ENCODE peak calls at places on chromosomes 12 and 14, in ten cellular contexts. Q is AG04450, E is osteoblast, I is cardiac fibroblast, N is H1, V is hepatocyte, D is ascending aorta, P is choroid plexus epithelial cell, U is BE2C, M is IMR-90. F is an unnamed sample.

GRCh38 chr12:67681145-67681778 is 32.7 kb downstream of the DYRK2 start:
- DNase-seq in Q (peak), E (peak), I (peak), N (no peak), V (peak), D (no peak), P (peak), U (no peak), M (peak), F (peak)

GRCh38 chr14:70707138-70708038 is 65.7 kb downstream of the TTC9 start:
- DNase-seq in Q (no peak), E (peak), I (peak), N (no peak), V (peak), D (no peak), P (peak), U (no peak), M (peak), F (peak)

GRCh38 chr14:55580401-55581010 is 499 bp downstream of the KTN1 start:
- DNase-seq in Q (no peak), E (peak), I (peak), N (no peak), V (peak), D (no peak), P (no peak), U (peak), M (no peak), F (no peak)

GRCh38 chr12:120713861-120714482 is 3.7 kb downstream of the UNC119B start:
- DNase-seq in Q (peak), E (peak), I (peak), N (no peak), V (peak), D (no peak), P (peak), U (peak), M (peak), F (peak)

GRCh38 chr14:25411933-25412757 is 362.2 kb upstream of the STXBP6 start:
- DNase-seq in Q (no peak), E (peak), I (peak), N (no peak), V (peak), D (no peak), P (peak), U (no peak), M (no peak), F (peak)

GRCh38 chr12:46903058-46903457 is 77.3 kb upstream of the SLC38A4 start:
- DNase-seq in Q (no peak), E (no peak), I (no peak), N (no peak), V (no peak), D (no peak), P (no peak), U (no peak), M (no peak), F (no peak)

GRCh38 chr12:123714302-123714627 is 2.1 kb downstream of the ATP6V0A2 start:
- DNase-seq in Q (no peak), E (no peak), I (no peak), N (no peak), V (no peak), D (no peak), P (no peak), U (no peak), M (no peak), F (no peak)

GRCh38 chr12:14260011-14260993 is 105.2 kb upstream of the ATF7IP start:
- DNase-seq in Q (peak), E (peak), I (peak), N (peak), V (peak), D (peak), P (peak), U (no peak), M (peak), F (peak)

GRCh38 chr14:72830786-72831583 is 62.9 kb downstream of the DPF3 start:
- DNase-seq in Q (no peak), E (no peak), I (peak), N (no peak), V (peak), D (no peak), P (peak), U (no peak), M (no peak), F (peak)

GRCh38 chr14:72796935-72797334 is 97.0 kb downstream of the DPF3 start:
- DNase-seq in Q (no peak), E (no peak), I (no peak), N (no peak), V (no peak), D (no peak), P (no peak), U (no peak), M (no peak), F (no peak)

GRCh38 chr12:8678661-8679111 is 16.1 kb upstream of the MFAP5 start:
- DNase-seq in Q (no peak), E (no peak), I (no peak), N (no peak), V (peak), D (no peak), P (peak), U (no peak), M (no peak), F (peak)

GRCh38 chr14:50067723-50068495 is 48.5 kb downstream of the VCPKMT start:
- DNase-seq in Q (no peak), E (peak), I (peak), N (no peak), V (no peak), D (no peak), P (peak), U (no peak), M (peak), F (peak)

GRCh38 chr12:990649-991349 is at the start of gene ERC1:
- DNase-seq in Q (peak), E (peak), I (peak), N (no peak), V (peak), D (peak), P (peak), U (peak), M (peak), F (peak)

GRCh38 chr14:105118646-105119409 is 49.7 kb downstream of the JAG2 start:
- DNase-seq in Q (no peak), E (peak), I (no peak), N (no peak), V (peak), D (no peak), P (no peak), U (no peak), M (no peak), F (no peak)

GRCh38 chr12:88132387-88132786 is 9.5 kb downstream of the CEP290 start:
- DNase-seq in Q (no peak), E (no peak), I (no peak), N (no peak), V (no peak), D (no peak), P (no peak), U (no peak), M (no peak), F (no peak)

GRCh38 chr12:62933871-62934798 is 815 bp downstream of the PPM1H start:
- DNase-seq in Q (no peak), E (peak), I (peak), N (no peak), V (peak), D (no peak), P (no peak), U (peak), M (peak), F (peak)

GRCh38 chr12:121581681-121582439 is 1.0 kb upstream of the KDM2B start:
- DNase-seq in Q (no peak), E (peak), I (peak), N (no peak), V (no peak), D (no peak), P (peak), U (peak), M (peak), F (peak)

GRCh38 chr12:25648460-25648859 is 95.4 kb upstream of the LMNTD1 start:
- DNase-seq in Q (peak), E (peak), I (peak), N (peak), V (peak), D (no peak), P (peak), U (peak), M (peak), F (peak)

GRCh38 chr12:29693962-29694361 is 89.8 kb downstream of the TMTC1 start:
- DNase-seq in Q (no peak), E (no peak), I (no peak), N (no peak), V (no peak), D (no peak), P (no peak), U (no peak), M (no peak), F (no peak)

GRCh38 chr12:28909291-28909690 is 239.8 kb upstream of the FAR2 start:
- DNase-seq in Q (no peak), E (no peak), I (peak), N (no peak), V (no peak), D (no peak), P (peak), U (no peak), M (peak), F (peak)

GRCh38 chr12:48237048-48237630 is 34.0 kb upstream of the OR10AD1 start:
- DNase-seq in Q (no peak), E (no peak), I (no peak), N (no peak), V (peak), D (no peak), P (no peak), U (no peak), M (no peak), F (peak)

GRCh38 chr12:6450869-6451347 is 934 bp upstream of the TAPBPL start:
- DNase-seq in Q (no peak), E (peak), I (no peak), N (no peak), V (peak), D (no peak), P (no peak), U (no peak), M (no peak), F (no peak)

GRCh38 chr12:75568387-75568786 is 57.0 kb upstream of the KRR1 start:
- DNase-seq in Q (no peak), E (no peak), I (no peak), N (no peak), V (no peak), D (no peak), P (peak), U (no peak), M (peak), F (no peak)

GRCh38 chr12:68317047-68317667 is 15.0 kb downstream of the MDM1 start:
- DNase-seq in Q (peak), E (no peak), I (peak), N (no peak), V (peak), D (no peak), P (peak), U (peak), M (peak), F (peak)

GRCh38 chr14:56949828-56950227 is 139.5 kb upstream of the OTX2 start:
- DNase-seq in Q (no peak), E (no peak), I (peak), N (no peak), V (no peak), D (no peak), P (peak), U (no peak), M (no peak), F (no peak)

GRCh38 chr14:67820428-67820881 is 876 bp downstream of the RAD51B start:
- DNase-seq in Q (no peak), E (peak), I (peak), N (no peak), V (peak), D (no peak), P (peak), U (no peak), M (peak), F (peak)

GRCh38 chr12:63989301-63989845 is 144.9 kb downstream of the SRGAP1 start:
- DNase-seq in Q (no peak), E (peak), I (peak), N (no peak), V (no peak), D (no peak), P (peak), U (peak), M (peak), F (peak)

GRCh38 chr14:96145116-96145864 is 59.3 kb upstream of the BDKRB2 start:
- DNase-seq in Q (peak), E (peak), I (peak), N (no peak), V (no peak), D (no peak), P (peak), U (no peak), M (peak), F (peak)

GRCh38 chr14:82710257-82710841 is 1176.7 kb upstream of the SEL1L start:
- DNase-seq in Q (peak), E (peak), I (peak), N (peak), V (peak), D (no peak), P (peak), U (peak), M (peak), F (peak)

GRCh38 chr12:47023944-47024343 is 55.5 kb upstream of the PCED1B start:
- DNase-seq in Q (no peak), E (no peak), I (no peak), N (no peak), V (no peak), D (no peak), P (no peak), U (no peak), M (no peak), F (no peak)

GRCh38 chr14:65238456-65238855 is 136.1 kb upstream of the MAX start:
- DNase-seq in Q (peak), E (no peak), I (peak), N (no peak), V (peak), D (no peak), P (peak), U (no peak), M (peak), F (peak)

GRCh38 chr14:71749613-71750238 is 182.5 kb upstream of the RGS6 start:
- DNase-seq in Q (no peak), E (no peak), I (no peak), N (no peak), V (no peak), D (no peak), P (no peak), U (no peak), M (no peak), F (no peak)

GRCh38 chr12:5439333-5439732 is 7.4 kb downstream of the NTF3 start:
- DNase-seq in Q (no peak), E (no peak), I (no peak), N (no peak), V (no peak), D (no peak), P (no peak), U (no peak), M (peak), F (no peak)

GRCh38 chr12:32198555-32198954 is 91.9 kb downstream of the BICD1 start:
- DNase-seq in Q (no peak), E (peak), I (peak), N (no peak), V (no peak), D (no peak), P (peak), U (no peak), M (peak), F (peak)

GRCh38 chr12:106434521-106434920 is 77.0 kb downstream of the POLR3B start:
- DNase-seq in Q (no peak), E (no peak), I (no peak), N (no peak), V (no peak), D (no peak), P (no peak), U (no peak), M (no peak), F (no peak)

GRCh38 chr14:51419685-51420084 is 179.6 kb downstream of the TMX1 start:
- DNase-seq in Q (no peak), E (no peak), I (no peak), N (no peak), V (no peak), D (no peak), P (no peak), U (no peak), M (no peak), F (no peak)

GRCh38 chr14:105442125-105442524 is 22.5 kb downstream of the MTA1 start:
- DNase-seq in Q (no peak), E (no peak), I (no peak), N (no peak), V (no peak), D (no peak), P (no peak), U (no peak), M (no peak), F (no peak)

DNA sequence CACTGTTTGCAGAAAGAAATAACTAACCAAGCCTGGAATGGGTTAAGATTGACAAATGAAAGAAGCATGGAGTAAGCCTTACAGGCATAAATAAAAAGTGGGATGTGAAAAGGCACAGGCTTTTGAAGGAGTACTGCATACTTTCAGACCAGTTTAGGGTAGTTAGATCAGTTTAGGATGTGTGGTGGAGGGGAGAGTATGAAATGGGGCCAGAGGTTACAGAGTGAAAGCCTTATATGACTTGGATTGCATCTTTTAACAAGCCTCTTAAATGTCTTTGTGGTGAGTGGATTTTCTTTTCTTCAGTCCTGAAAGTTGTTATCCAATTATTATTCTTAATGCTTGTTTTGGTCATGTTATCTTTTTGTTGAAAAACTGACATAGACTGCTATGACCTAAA is 52.2 kb upstream of the TRHDE start:
- DNase-seq in Q (no peak), E (peak), I (no peak), N (no peak), V (no peak), D (no peak), P (no peak), U (no peak), M (no peak), F (no peak)
- H3K4me3 ChIP-seq in Q (no peak), E (no peak), I (no peak), N (no peak), V (no peak), D (no peak), P (no peak), U (no peak), M (no peak), F (no peak)

DNA sequence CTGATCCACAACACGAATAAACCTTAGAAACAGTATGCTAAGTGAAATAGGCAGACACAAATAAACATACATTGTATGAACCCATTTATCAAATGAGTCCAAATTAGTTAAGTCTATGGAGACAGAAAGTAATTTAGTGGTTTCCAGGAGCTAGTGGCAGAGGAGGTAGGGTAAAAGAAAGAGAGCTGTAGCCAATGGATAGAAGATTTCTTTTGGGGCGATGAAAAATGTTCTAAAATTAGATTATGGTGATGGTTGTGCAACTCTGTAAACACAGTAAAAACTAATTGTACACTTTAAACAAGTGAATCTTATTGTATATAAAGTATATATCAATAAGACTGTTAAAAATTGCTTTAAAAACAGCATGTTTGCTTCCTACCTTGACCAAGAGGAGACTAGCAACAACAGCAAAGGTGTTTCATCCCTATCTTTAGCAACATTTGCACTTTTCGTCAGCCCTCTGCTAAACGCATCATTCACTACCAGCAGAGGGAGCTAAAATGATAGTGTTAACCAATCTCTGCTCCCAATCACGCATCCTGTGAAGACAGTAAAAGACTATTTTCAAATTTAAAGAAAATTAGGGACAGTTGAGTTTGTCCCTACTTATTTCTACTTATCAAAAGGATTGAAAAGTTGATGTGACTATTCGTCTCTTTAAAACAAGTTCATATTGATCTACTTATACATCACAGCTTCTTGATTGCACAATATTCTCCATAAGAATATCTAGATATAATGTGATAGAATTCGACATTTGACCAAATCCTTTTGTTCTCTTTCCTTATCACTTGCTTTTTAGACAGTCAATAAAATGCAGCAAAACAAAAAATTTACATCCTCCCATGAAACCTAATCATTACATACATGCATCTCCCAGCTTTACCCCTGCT is 24.0 kb upstream of the LGR5 start:
- DNase-seq in Q (peak), E (no peak), I (peak), N (no peak), V (peak), D (no peak), P (peak), U (peak), M (peak), F (peak)
- TF ChIP-seq CTCF in Q (peak), E (peak), I (peak), N (peak), V (peak), D (peak), P (peak), U (peak), M (peak), F (peak)

DNA sequence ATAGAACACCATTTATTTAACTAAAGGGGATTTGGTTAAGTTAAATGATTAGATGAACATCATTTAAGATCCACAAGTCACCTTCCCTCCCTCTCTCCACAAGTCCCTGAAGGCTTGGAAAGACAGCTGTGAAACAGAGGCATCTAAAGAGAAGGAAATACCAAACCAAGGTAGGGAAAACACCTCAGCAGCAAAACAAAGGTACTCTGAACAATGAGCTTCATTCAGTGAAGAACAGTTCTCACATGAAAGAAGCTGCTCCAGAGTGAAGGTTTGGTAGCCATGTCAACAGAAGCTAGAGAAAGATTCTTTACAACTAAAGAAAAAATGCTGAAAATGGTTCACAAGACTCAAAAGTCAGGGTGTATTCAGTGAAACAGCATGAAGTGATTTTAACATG is 69.4 kb downstream of the FGD6 start:
- DNase-seq in Q (no peak), E (no peak), I (no peak), N (no peak), V (no peak), D (no peak), P (no peak), U (no peak), M (no peak), F (no peak)
- H3K4me3 ChIP-seq in Q (no peak), E (no peak), I (no peak), N (no peak), V (no peak), D (no peak), P (no peak), U (no peak), M (no peak), F (no peak)

GRCh38 chr12:45577844-45578399 is 151.6 kb upstream of the ARID2 start:
- DNase-seq in Q (no peak), E (no peak), I (no peak), N (no peak), V (no peak), D (no peak), P (no peak), U (no peak), M (no peak), F (peak)
- TF ChIP-seq CTCF in Q (no peak), E (no peak), I (no peak), N (no peak), V (no peak), D (no peak), P (no peak), U (no peak), M (no peak), F (no peak)

DNA sequence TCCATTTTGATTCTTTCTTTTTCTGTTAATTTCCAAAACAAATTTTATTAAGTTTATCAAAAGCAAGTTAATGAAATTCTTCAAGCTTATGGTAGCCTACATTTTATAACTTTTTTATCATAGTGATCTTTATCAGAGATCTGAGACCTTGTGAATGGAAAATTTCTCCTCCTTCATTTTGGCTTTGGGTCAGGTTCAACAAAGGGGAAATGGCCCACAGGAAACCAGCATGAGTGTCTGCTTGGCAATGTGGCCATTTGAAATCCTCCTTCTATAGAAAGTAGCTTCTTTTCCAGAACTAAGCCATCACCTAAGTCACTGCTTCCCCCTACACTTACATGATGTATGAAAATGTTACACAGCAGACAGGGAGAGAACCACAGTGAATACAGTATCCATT is 1.6 kb downstream of the RHOJ start:
- DNase-seq in Q (no peak), E (no peak), I (peak), N (no peak), V (no peak), D (no peak), P (no peak), U (no peak), M (peak), F (peak)
- H3K4me3 ChIP-seq in Q (peak), E (no peak), I (peak), N (no peak), V (no peak), D (peak), P (peak), U (no peak), M (peak), F (peak)